ENCODE peak calls at places on chromosomes 12 and 14, in nine cellular contexts. L is heart left ventricle, W is astrocyte, E is right atrium auricular region, S is A549, H is IMR-90, A is transverse colon, M is body of pancreas, P is thoracic aorta. G is an unnamed sample. For H3K9me3, the result is how much of the 10 kb centered on the place peaks cover.

GRCh38 chr12:75087656-75088055 is 122.0 kb downstream of the KCNC2 start:
- DNase-seq in L (no peak), W (no peak), E (no peak), S (peak), H (no peak), A (no peak), M (no peak), P (no peak), G (no peak)

GRCh38 chr14:95189400-95190162 is 32.3 kb upstream of the DICER1 start:
- DNase-seq in L (no peak), W (peak), E (no peak), S (no peak), H (no peak), A (no peak), M (no peak), P (no peak), G (no peak)

GRCh38 chr12:118103601-118104382 is at the start of gene VSIG10:
- DNase-seq in L (peak), W (peak), E (peak), S (peak), H (peak), A (peak), M (peak), P (no peak), G (peak)

GRCh38 chr12:106226884-106227640 is 20.8 kb downstream of the CKAP4 start:
- DNase-seq in L (no peak), W (no peak), E (peak), S (peak), H (peak), A (no peak), M (peak), P (no peak), G (no peak)

GRCh38 chr14:26596722-26597030 is 1.2 kb downstream of the NOVA1 start:
- DNase-seq in L (no peak), W (no peak), E (no peak), S (peak), H (peak), A (peak), M (no peak), P (no peak), G (no peak)

GRCh38 chr14:23366163-23366921 is 1.4 kb upstream of the EFS start:
- DNase-seq in L (peak), W (peak), E (no peak), S (no peak), H (peak), A (peak), M (peak), P (no peak), G (no peak)

GRCh38 chr14:39342768-39343167 is 89.5 kb downstream of the FBXO33 start:
- DNase-seq in L (no peak), W (no peak), E (no peak), S (no peak), H (no peak), A (no peak), M (no peak), P (no peak), G (no peak)

GRCh38 chr14:69703047-69704046 is 63.6 kb upstream of the SRSF5 start:
- DNase-seq in L (no peak), W (no peak), E (no peak), S (no peak), H (no peak), A (no peak), M (no peak), P (no peak), G (no peak)

GRCh38 chr12:15540025-15540424 is 217.7 kb downstream of the PTPRO start:
- DNase-seq in L (no peak), W (no peak), E (no peak), S (no peak), H (peak), A (no peak), M (no peak), P (no peak), G (no peak)

GRCh38 chr12:124208469-124208868 is 86.4 kb upstream of the RFLNA start:
- DNase-seq in L (no peak), W (no peak), E (no peak), S (no peak), H (no peak), A (no peak), M (no peak), P (no peak), G (no peak)

GRCh38 chr12:47828967-47829482 is 9.3 kb upstream of the HDAC7 start:
- DNase-seq in L (peak), W (no peak), E (peak), S (peak), H (peak), A (peak), M (peak), P (peak), G (peak)

GRCh38 chr12:52204931-52205505 is 13.2 kb upstream of the KRT80 start:
- DNase-seq in L (peak), W (no peak), E (no peak), S (no peak), H (no peak), A (no peak), M (no peak), P (no peak), G (no peak)

GRCh38 chr12:51195841-51196240 is 22.0 kb downstream of the POU6F1 start:
- DNase-seq in L (no peak), W (no peak), E (no peak), S (no peak), H (no peak), A (no peak), M (no peak), P (no peak), G (no peak)

GRCh38 chr14:81453166-81453766 is 53.1 kb upstream of the STON2 start:
- DNase-seq in L (no peak), W (peak), E (no peak), S (peak), H (peak), A (peak), M (peak), P (no peak), G (no peak)

DNA sequence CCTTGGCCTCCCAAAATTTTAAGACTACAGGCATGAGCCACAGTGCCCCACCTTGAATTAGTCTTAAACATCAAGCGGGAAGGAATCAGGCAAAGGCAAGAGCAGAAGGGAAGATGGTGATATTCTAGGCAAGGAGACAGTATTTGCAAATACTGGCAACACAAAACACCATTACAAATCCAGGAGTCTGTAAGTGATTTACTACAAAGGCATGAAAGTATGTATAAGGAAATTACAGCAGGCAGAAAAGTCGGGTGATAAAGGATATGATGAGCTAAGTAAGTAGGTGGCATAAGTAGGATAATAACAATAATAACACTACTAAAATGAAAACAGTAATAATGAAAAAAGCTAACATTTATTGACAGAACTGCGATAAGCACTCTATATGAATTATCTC is 28.5 kb downstream of the FMNL3 start:
- DNase-seq in L (no peak), W (peak), E (no peak), S (no peak), H (peak), A (no peak), M (no peak), P (no peak), G (no peak)
- H3K9me3 ChIP-seq in L (under half), W (under half), E (under half), S (under half), H (under half), A (under half), M (under half), P (under half), G (under half)

GRCh38 chr14:65210827-65211192 is 108.5 kb upstream of the MAX start:
- DNase-seq in L (no peak), W (no peak), E (no peak), S (no peak), H (no peak), A (no peak), M (no peak), P (no peak), G (no peak)
- H3K4me3 ChIP-seq in L (no peak), W (no peak), E (no peak), S (no peak), H (no peak), A (no peak), M (no peak), P (no peak), G (no peak)

GRCh38 chr12:83753205-83753604 is 1066.5 kb downstream of the TMTC2 start:
- DNase-seq in L (no peak), W (no peak), E (no peak), S (no peak), H (no peak), A (no peak), M (no peak), P (no peak), G (no peak)
- H3K27ac ChIP-seq in L (no peak), W (no peak), E (no peak), S (no peak), H (no peak), A (no peak), M (no peak), P (no peak), G (no peak)

GRCh38 chr14:50432131-50432530 is 35.5 kb upstream of the CDKL1 start:
- DNase-seq in L (no peak), W (no peak), E (no peak), S (no peak), H (no peak), A (no peak), M (no peak), P (no peak), G (no peak)
- H3K9me3 ChIP-seq in L (under half), W (under half), E (under half), S (under half), H (under half), A (under half), M (under half), P (under half), G (under half)

DNA sequence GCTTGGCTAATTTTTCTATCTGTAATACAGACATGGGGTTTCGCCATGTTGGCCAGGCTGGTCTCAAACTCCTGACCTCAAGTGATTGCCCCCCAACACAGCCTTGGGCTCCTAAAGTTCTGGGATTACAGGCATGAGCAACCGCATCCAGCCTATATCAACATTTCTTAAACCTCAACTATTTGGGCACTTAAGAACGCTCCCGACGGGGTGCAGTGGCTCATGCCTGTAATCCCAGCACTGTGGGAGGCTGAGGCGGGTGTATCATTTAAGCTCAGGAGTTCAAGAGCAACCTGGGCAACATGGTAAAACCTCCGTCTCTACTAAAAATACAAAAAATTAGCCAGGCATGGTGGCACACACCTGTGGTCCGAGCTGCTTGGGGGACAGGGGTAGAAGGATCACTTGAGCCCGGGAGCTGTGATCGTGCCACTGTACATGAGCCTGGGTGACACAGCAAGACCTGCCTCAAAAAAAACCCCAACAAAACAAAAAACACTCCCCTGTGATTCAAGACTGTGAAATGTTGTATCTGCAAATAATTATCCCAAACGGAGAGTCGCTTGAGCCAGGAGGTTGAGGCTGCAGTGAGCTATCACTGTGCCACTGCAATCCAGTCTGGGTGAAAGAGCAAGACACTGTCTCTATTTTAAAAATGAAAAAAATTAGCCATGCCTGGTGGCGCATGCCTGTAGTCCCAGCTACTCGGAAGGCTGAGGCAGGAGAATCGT is 21.5 kb downstream of the PPTC7 start:
- DNase-seq in L (no peak), W (no peak), E (no peak), S (peak), H (no peak), A (no peak), M (no peak), P (no peak), G (no peak)
- H3K4me3 ChIP-seq in L (no peak), W (no peak), E (no peak), S (no peak), H (no peak), A (no peak), M (no peak), P (no peak), G (no peak)